ENCODE peak calls at places on chromosomes 6 and 20, in nine cellular contexts. P is body of pancreas, I is sigmoid colon, Q is colonic mucosa, R is adrenal gland, W is ascending aorta, D is MM.1S, E is fibroblast of lung, B is A549. X is an unnamed sample. For H3K4me1, the result is how much of the 10 kb centered on the place peaks cover.

GRCh38 chr20:10864076-10864672 is 190.4 kb upstream of the JAG1 start:
- DNase-seq in B (no peak), D (no peak), R (no peak), P (peak), Q (peak), E (peak), I (no peak), W (no peak), X (peak)

GRCh38 chr20:35698298-35699126 is 640 bp downstream of the NFS1 start:
- DNase-seq in R (peak), P (no peak), D (no peak), I (peak), W (no peak), B (peak), Q (peak), E (no peak), X (no peak)

GRCh38 chr6:141677598-141678211 is 455.0 kb upstream of the GJE1 start:
- DNase-seq in R (no peak), B (no peak), I (no peak), P (no peak), E (peak), Q (no peak), W (no peak), D (peak), X (no peak)

GRCh38 chr6:15621203-15622044 is 41.4 kb downstream of the DTNBP1 start:
- DNase-seq in P (no peak), B (no peak), W (no peak), R (peak), E (no peak), I (peak), Q (peak), D (no peak), X (peak)

GRCh38 chr20:15033269-15033668 is 695.9 kb upstream of the FLRT3 start:
- DNase-seq in D (no peak), R (no peak), B (no peak), W (no peak), Q (no peak), I (no peak), P (no peak), E (no peak), X (no peak)

GRCh38 chr20:32474967-32475819 is 109.9 kb downstream of the NOL4L start:
- DNase-seq in I (peak), W (peak), E (peak), P (peak), R (peak), D (no peak), B (peak), Q (peak), X (peak)

GRCh38 chr6:4225207-4225872 is 90.0 kb upstream of the ECI2 start:
- DNase-seq in W (no peak), I (no peak), D (no peak), Q (no peak), P (no peak), E (peak), R (no peak), B (no peak), X (no peak)

GRCh38 chr6:85421963-85422362 is 27.9 kb upstream of the NT5E start:
- DNase-seq in W (no peak), E (no peak), I (no peak), R (no peak), P (no peak), D (no peak), Q (no peak), B (no peak), X (no peak)

GRCh38 chr6:158653577-158654354 is 3.9 kb downstream of the SYTL3 start:
- DNase-seq in P (peak), B (no peak), R (peak), Q (peak), W (peak), D (peak), E (peak), I (no peak), X (no peak)

GRCh38 chr6:63140114-63140513 is 71.2 kb upstream of the FKBP1C start:
- DNase-seq in W (no peak), D (no peak), P (no peak), Q (no peak), E (no peak), I (no peak), B (no peak), R (no peak), X (no peak)

GRCh38 chr6:21829126-21829525 is 235.6 kb downstream of the SOX4 start:
- DNase-seq in B (no peak), P (no peak), Q (no peak), D (no peak), I (no peak), R (no peak), W (no peak), E (no peak), X (no peak)

GRCh38 chr6:170085475-170086401 is 205.1 kb downstream of the DLL1 start:
- DNase-seq in B (no peak), I (peak), R (no peak), Q (peak), P (peak), D (no peak), W (no peak), E (no peak), X (no peak)

GRCh38 chr6:52514514-52514913 is 62.3 kb downstream of the TRAM2 start:
- DNase-seq in W (no peak), P (no peak), B (no peak), D (no peak), E (peak), R (no peak), I (peak), Q (peak), X (no peak)

GRCh38 chr6:53124131-53124800 is 24.4 kb downstream of the GCM1 start:
- DNase-seq in P (no peak), B (no peak), W (no peak), R (no peak), I (no peak), Q (no peak), D (no peak), E (no peak), X (no peak)

GRCh38 chr20:14512856-14513255 is 175.4 kb upstream of the FLRT3 start:
- DNase-seq in R (no peak), D (no peak), I (no peak), Q (no peak), W (no peak), P (no peak), E (peak), B (no peak), X (no peak)

GRCh38 chr6:113586966-113587699 is 270.0 kb upstream of the MARCKS start:
- DNase-seq in R (no peak), B (no peak), W (no peak), P (no peak), D (no peak), Q (no peak), E (no peak), I (no peak), X (no peak)

GRCh38 chr6:107132330-107132954 is 17.1 kb upstream of the BEND3 start:
- DNase-seq in D (peak), E (peak), Q (no peak), I (no peak), P (peak), R (peak), W (no peak), B (no peak), X (no peak)

GRCh38 chr6:101830501-101831031 is 437.1 kb downstream of the GRIK2 start:
- DNase-seq in Q (no peak), E (no peak), B (no peak), R (no peak), I (no peak), P (no peak), W (no peak), D (peak), X (no peak)

GRCh38 chr20:62123450-62124118 is 1.3 kb downstream of the LSM14B start:
- DNase-seq in R (peak), P (no peak), B (no peak), E (peak), D (no peak), W (no peak), I (no peak), Q (no peak), X (no peak)

GRCh38 chr20:9160341-9160740 is 91.5 kb downstream of the PLCB4 start:
- DNase-seq in E (no peak), I (no peak), P (no peak), D (no peak), R (no peak), Q (no peak), B (no peak), W (no peak), X (no peak)

GRCh38 chr6:961407-961930 is 268.5 kb upstream of the EXOC2 start:
- DNase-seq in Q (no peak), P (no peak), R (no peak), D (no peak), I (no peak), E (no peak), W (no peak), B (no peak), X (no peak)

GRCh38 chr6:132259070-132259469 is 142.2 kb downstream of the MOXD1 start:
- DNase-seq in R (no peak), Q (no peak), E (peak), P (no peak), W (no peak), I (no peak), D (peak), B (peak), X (no peak)

GRCh38 chr6:155473741-155474140 is 18.1 kb upstream of the NOX3 start:
- DNase-seq in W (no peak), R (no peak), Q (no peak), I (no peak), B (no peak), D (no peak), E (no peak), P (no peak), X (no peak)

GRCh38 chr6:167295495-167296292 is 4.6 kb downstream of the UNC93A start:
- DNase-seq in Q (no peak), I (no peak), E (no peak), P (no peak), W (no peak), D (no peak), R (no peak), B (no peak), X (no peak)

GRCh38 chr20:58825450-58825849 is 25.3 kb downstream of the GNAS-AS1 start:
- DNase-seq in W (no peak), I (no peak), B (no peak), D (no peak), E (no peak), R (no peak), Q (no peak), P (no peak), X (no peak)

GRCh38 chr20:17873410-17874270 is 95.0 kb downstream of the SNX5 start:
- DNase-seq in P (peak), B (peak), Q (peak), R (peak), W (peak), E (peak), I (peak), D (no peak), X (peak)

GRCh38 chr6:106609699-106610098 is 19.6 kb downstream of the RTN4IP1 start:
- DNase-seq in R (peak), P (peak), I (no peak), B (no peak), D (no peak), Q (no peak), E (no peak), W (no peak), X (no peak)

GRCh38 chr20:17431621-17432364 is 99.4 kb downstream of the BFSP1 start:
- DNase-seq in B (peak), W (no peak), P (peak), R (peak), I (peak), E (peak), D (peak), Q (peak), X (peak)

GRCh38 chr6:3750324-3751018 is 1.0 kb downstream of the PXDC1 start:
- DNase-seq in E (peak), R (peak), Q (peak), B (no peak), I (peak), D (no peak), W (peak), P (peak), X (peak)

GRCh38 chr20:1185781-1186334 is 1.1 kb upstream of the TMEM74B start:
- DNase-seq in W (no peak), E (peak), Q (peak), D (peak), B (peak), R (peak), P (peak), I (no peak), X (peak)

GRCh38 chr20:55116598-55116997 is 641.2 kb downstream of the DOK5 start:
- DNase-seq in Q (no peak), R (no peak), W (no peak), P (no peak), E (no peak), D (no peak), I (no peak), B (no peak), X (no peak)

DNA sequence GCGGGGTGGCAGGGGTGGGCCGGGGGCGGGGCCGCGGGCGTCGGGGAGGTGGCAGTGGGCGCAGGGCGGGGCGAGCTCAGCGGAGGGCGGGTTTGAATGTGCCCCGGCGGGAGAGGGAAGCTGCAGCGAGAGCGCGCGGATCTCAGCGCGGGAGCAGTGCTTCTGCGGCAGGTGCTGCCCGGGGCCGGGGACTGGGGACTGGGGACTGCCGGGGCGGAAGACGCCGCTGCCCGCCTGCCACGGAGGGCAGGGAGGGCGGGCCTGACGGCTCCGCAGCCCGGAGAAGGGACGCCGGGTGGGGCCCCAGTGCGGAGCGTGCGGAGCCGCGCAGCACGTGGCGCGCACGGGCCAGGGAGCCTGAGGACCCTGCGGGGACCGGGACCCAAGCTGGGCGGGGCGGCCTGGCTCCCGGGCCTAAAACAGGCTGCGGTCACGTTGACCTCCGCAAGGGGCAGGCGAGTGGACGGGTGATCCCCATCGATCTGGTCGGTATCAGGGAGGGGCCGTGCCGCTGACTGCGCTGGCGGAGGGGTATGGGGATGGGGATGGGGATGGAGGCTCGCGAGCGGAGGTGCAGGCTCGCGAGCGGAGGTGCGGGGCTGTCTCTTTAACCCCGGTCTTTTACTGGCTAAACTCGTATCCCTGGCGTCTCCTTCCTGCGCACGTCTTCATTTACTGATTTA is at the start of gene SLC29A1:
- DNase-seq in W (no peak), I (peak), E (peak), D (peak), R (peak), P (peak), B (peak), Q (peak), X (peak)
- TF ChIP-seq CTCF in W (peak), I (no peak), E (no peak), D (no peak), R (no peak), P (no peak), B (no peak), Q (no peak), X (peak)

GRCh38 chr20:20795721-20796120 is 83.3 kb upstream of the RALGAPA2 start:
- DNase-seq in P (no peak), I (no peak), B (no peak), Q (no peak), E (no peak), W (no peak), D (no peak), R (no peak), X (no peak)

GRCh38 chr20:20799913-20800312 is 87.5 kb upstream of the RALGAPA2 start:
- DNase-seq in E (no peak), Q (no peak), P (no peak), I (no peak), D (no peak), R (no peak), W (no peak), B (no peak), X (no peak)

GRCh38 chr20:20797521-20798310 is 85.3 kb upstream of the RALGAPA2 start:
- DNase-seq in B (no peak), D (no peak), Q (no peak), R (no peak), P (no peak), E (no peak), W (no peak), I (no peak), X (no peak)

GRCh38 chr20:20795119-20795518 is 82.7 kb upstream of the RALGAPA2 start:
- DNase-seq in D (no peak), R (no peak), B (no peak), Q (no peak), P (no peak), I (no peak), W (no peak), E (no peak), X (no peak)

DNA sequence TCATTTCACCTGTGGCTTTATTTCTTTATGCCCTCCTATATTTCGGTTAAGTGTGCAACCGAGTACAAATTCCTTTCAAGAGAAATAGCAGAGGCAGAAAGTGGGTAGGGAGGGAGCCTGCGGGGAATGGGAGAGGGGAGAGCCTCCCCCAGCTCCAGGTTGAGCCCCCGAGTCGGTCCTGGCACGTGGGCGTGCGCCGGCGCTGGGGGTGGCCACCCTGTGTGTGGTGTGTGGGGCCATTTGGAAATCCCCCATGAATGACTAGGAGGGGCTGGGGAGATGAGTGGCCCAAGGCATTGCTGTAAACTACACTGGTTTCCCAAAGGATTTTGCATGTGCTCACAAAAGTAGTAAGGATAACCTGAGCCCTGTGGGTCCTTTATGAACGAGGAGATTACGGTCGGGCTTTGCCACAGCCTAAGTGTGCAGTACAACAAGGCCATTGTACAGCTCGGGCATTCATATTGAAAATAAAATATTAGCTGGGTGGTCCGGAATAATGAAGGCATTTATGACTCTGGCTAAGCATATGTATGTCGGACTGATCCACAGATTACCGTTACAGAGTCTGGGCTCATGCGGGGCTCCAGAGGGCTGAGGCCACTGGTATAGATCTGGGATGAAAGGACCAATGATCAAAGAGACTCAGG is 84.4 kb upstream of the RALGAPA2 start:
- DNase-seq in W (no peak), P (no peak), I (no peak), Q (no peak), D (no peak), B (no peak), R (no peak), E (no peak), X (no peak)
- H3K4me1 ChIP-seq in W (under half), P (under half), I (under half), Q (under half), D (under half), B (under half), R (under half), E (under half), X (under half)

GRCh38 chr6:150767585-150768164 is 97.8 kb upstream of the MTHFD1L start:
- DNase-seq in W (no peak), D (no peak), Q (no peak), B (no peak), E (no peak), P (no peak), I (no peak), R (no peak), X (no peak)
- H3K4me3 ChIP-seq in W (peak), D (no peak), Q (no peak), B (no peak), E (no peak), P (no peak), I (no peak), R (no peak), X (no peak)

DNA sequence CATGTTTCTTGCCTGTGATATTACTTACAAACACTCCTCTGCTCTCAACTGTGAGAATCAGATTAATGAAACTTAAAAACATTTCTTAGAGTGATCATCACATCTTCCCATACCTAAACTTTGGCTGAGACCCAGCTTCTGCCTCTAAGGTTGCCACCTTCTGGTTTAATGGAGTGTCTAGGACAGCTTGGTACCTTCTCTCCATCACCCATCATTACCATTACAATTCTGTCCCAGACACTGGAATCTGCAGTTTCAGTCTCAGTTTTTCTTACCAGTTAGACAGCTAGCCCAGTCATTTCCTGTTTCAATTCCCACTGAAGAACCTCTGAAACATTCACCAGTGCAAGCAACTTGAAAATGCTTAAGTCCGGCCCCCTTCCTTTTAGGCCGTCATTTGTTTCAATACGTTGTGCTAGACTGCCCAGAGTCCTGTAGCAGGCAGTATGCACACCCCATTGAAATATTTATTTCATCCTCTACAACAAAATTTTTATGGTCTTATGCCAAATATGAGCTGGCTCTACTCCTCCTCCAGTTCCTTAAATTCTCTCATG is 107.0 kb upstream of the FOXO3 start:
- DNase-seq in W (no peak), I (no peak), E (peak), Q (no peak), D (peak), B (no peak), R (peak), P (no peak), X (no peak)
- TF ChIP-seq CTCF in W (no peak), I (no peak), E (no peak), Q (no peak), D (peak), B (no peak), R (no peak), P (no peak), X (no peak)